ENCODE peak calls at places on chromosome 3, in six cellular contexts. J is IMR-90, D is prostate gland, E is esophagus muscularis mucosa, Y is endothelial cell of umbilical vein, V is lower leg skin. U is an unnamed sample.

GRCh38 chr3:53671192-53672021 is 174.8 kb downstream of the CHDH start:
- DNase-seq in D (no peak), Y (no peak), V (no peak), E (peak; percentile 64), J (no peak), U (no peak)

GRCh38 chr3:63911395-63911900 is 735 bp downstream of the SCAANT1 start:
- DNase-seq in V (no peak), Y (no peak), D (no peak), J (no peak), E (no peak), U (no peak)

GRCh38 chr3:49812916-49813496 is 747 bp downstream of the UBA7 start:
- DNase-seq in J (no peak), V (no peak), D (no peak), E (no peak), Y (no peak), U (peak; percentile 87)

GRCh38 chr3:56314842-56315241 is 153.4 kb downstream of the ERC2 start:
- DNase-seq in E (no peak), J (no peak), V (peak; percentile 41), Y (no peak), D (peak; percentile 60), U (peak; percentile 3)

GRCh38 chr3:186320862-186321568 is 41.0 kb downstream of the DGKG start:
- DNase-seq in E (peak; percentile 75), D (no peak), V (no peak), Y (no peak), J (peak; percentile 13), U (no peak)

GRCh38 chr3:53311882-53312281 is 35.5 kb downstream of the DCP1A start:
- DNase-seq in E (no peak), J (no peak), Y (no peak), D (no peak), V (no peak), U (no peak)

GRCh38 chr3:132456141-132456540 is 38.8 kb downstream of the DNAJC13 start:
- DNase-seq in E (no peak), Y (no peak), D (no peak), J (no peak), V (no peak), U (no peak)

GRCh38 chr3:40226636-40227035 is 82.9 kb upstream of the EIF1B start:
- DNase-seq in E (no peak), D (no peak), Y (no peak), V (no peak), J (no peak), U (no peak)

GRCh38 chr3:141802316-141803077 is 39.3 kb downstream of the GRK7 start:
- DNase-seq in Y (no peak), J (no peak), E (no peak), D (no peak), V (no peak), U (no peak)

GRCh38 chr3:50390523-50391177 is 31.3 kb upstream of the TMEM115 start:
- DNase-seq in V (no peak), D (peak; percentile 44), J (no peak), E (no peak), Y (peak; percentile 40), U (peak; percentile 94)

GRCh38 chr3:60954049-60954448 is 297.2 kb downstream of the FHIT start:
- DNase-seq in E (no peak), Y (peak; percentile 31), V (no peak), J (no peak), D (no peak), U (no peak)

GRCh38 chr3:183008799-183009198 is 28.5 kb upstream of the DCUN1D1 start:
- DNase-seq in J (peak; percentile 66), E (no peak), D (no peak), V (no peak), Y (no peak), U (no peak)

GRCh38 chr3:57068437-57069089 is 8.1 kb downstream of the SPATA12 start:
- DNase-seq in J (peak; percentile 61), V (peak; percentile 84), D (no peak), E (peak; percentile 93), Y (peak; percentile 66), U (peak; percentile 78)

GRCh38 chr3:120552184-120553020 is 43.7 kb upstream of the NDUFB4 start:
- DNase-seq in J (no peak), Y (no peak), E (peak; percentile 66), D (no peak), V (no peak), U (no peak)

GRCh38 chr3:139343895-139344856 is at the start of gene MRPS22:
- DNase-seq in J (peak; percentile 91), Y (peak; percentile 94), D (peak; percentile 83), V (peak; percentile 82), E (no peak), U (peak; percentile 87)

GRCh38 chr3:31029756-31030155 is 135.3 kb upstream of the GADL1 start:
- DNase-seq in Y (no peak), V (no peak), D (no peak), E (no peak), J (no peak), U (no peak)

GRCh38 chr3:30496496-30496966 is 109.9 kb upstream of the TGFBR2 start:
- DNase-seq in Y (no peak), D (no peak), E (no peak), J (peak; percentile 81), V (peak; percentile 53), U (no peak)

GRCh38 chr3:4680881-4681300 is 187.7 kb downstream of the ITPR1 start:
- DNase-seq in J (peak; percentile 29), E (no peak), D (no peak), Y (no peak), V (no peak), U (no peak)

GRCh38 chr3:146382386-146382785 is 87.0 kb downstream of the PLSCR2 start:
- DNase-seq in V (no peak), D (no peak), E (no peak), Y (peak; percentile 34), J (peak; percentile 33), U (no peak)

DNA sequence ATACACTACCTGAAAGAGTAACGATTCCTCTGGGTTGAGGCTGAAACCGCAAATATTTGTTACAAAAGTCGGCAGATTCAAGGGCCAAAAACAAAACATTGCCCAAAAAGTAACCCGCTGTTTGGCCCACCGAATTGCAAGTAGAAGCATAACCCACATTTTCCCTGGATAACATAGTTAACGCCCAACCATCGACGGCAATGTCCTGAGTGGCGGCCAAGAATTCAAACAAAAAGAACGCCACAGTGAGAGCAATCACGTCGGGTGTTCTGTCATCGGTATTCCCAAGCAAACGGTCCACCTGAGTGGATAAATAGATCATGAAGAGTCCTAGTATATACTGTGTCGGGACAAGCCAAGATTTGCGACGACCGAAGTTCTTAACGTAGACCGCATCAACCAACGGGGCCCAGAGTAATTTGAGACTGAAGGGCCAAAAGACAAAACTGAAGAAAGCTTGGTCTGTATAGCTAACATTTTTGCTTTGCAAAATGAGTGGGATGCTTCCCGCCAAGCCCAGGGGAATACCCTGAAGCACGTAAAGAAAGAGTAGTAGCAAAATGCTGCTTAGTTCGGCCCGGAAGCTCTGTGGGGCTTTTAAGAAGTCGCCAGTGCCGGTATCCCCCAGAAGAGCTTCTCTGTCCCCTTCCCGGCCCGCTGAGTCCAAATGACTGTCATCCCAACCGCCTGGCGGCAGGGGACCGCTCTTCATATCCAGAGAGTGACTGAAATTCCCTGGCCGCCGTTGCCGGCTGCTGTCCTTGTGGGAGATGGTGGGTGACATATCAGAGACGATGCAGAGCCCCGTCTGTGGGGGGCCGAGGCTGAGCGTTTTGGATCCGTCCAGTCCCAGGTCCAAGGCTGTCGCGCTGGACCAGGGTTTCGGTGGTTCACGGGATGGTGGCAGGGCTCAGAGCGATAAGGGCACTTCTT is 747 bp downstream of the SLC33A1 start:
- DNase-seq in D (peak; percentile 8), E (no peak), V (peak; percentile 28), J (peak; percentile 7), Y (no peak), U (peak; percentile 32)
- TF ChIP-seq CTCF in D (no peak), E (peak; percentile 5), V (no peak), J (no peak), Y (no peak), U (peak; percentile 7)

GRCh38 chr3:48469046-48469915 is 22.7 kb downstream of the ATRIP start:
- DNase-seq in V (no peak), Y (no peak), D (no peak), J (no peak), E (no peak), U (no peak)
- TF ChIP-seq POLR2A in V (no peak), Y (no peak), D (no peak), J (no peak), E (no peak), U (no peak)

GRCh38 chr3:9248232-9249191 is 934 bp downstream of the SRGAP3 start:
- DNase-seq in D (peak; percentile 63), E (no peak), J (no peak), Y (no peak), V (no peak), U (peak; percentile 47)

GRCh38 chr3:9249273-9250192 is at the start of gene SRGAP3:
- DNase-seq in E (peak; percentile 95), V (peak; percentile 89), J (peak; percentile 86), Y (peak; percentile 89), D (peak; percentile 91), U (peak; percentile 91)

GRCh38 chr3:9251055-9251786 is 1.8 kb upstream of the SRGAP3 start:
- DNase-seq in J (no peak), E (no peak), D (no peak), Y (no peak), V (no peak), U (peak; percentile 57)

GRCh38 chr3:9247361-9248231 is 1.9 kb downstream of the SRGAP3 start:
- DNase-seq in E (no peak), V (no peak), J (no peak), D (no peak), Y (no peak), U (peak; percentile 21)

DNA sequence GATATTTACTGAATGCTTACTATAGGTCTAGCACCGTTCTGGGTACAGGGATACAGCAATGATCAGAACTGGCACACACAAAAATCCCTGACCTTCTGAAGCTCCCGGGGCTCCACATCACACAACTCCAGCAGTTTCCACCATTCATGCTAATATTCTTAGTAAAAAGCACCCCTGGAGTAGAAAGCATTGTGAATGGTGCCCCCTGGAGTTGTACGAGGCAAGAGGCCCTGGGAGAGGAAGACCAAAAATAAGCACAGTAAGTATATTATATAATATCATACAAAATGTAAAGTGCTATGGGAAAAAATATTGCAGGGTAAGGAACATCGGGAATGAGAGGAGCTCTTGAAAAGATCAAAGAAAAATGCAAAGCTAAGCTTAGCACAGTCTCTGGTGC is 790 bp upstream of the SRGAP3 start:
- DNase-seq in J (no peak), D (no peak), Y (no peak), V (no peak), E (no peak), U (no peak)
- TF ChIP-seq CTCF in J (no peak), D (no peak), Y (no peak), V (no peak), E (no peak), U (no peak)

DNA sequence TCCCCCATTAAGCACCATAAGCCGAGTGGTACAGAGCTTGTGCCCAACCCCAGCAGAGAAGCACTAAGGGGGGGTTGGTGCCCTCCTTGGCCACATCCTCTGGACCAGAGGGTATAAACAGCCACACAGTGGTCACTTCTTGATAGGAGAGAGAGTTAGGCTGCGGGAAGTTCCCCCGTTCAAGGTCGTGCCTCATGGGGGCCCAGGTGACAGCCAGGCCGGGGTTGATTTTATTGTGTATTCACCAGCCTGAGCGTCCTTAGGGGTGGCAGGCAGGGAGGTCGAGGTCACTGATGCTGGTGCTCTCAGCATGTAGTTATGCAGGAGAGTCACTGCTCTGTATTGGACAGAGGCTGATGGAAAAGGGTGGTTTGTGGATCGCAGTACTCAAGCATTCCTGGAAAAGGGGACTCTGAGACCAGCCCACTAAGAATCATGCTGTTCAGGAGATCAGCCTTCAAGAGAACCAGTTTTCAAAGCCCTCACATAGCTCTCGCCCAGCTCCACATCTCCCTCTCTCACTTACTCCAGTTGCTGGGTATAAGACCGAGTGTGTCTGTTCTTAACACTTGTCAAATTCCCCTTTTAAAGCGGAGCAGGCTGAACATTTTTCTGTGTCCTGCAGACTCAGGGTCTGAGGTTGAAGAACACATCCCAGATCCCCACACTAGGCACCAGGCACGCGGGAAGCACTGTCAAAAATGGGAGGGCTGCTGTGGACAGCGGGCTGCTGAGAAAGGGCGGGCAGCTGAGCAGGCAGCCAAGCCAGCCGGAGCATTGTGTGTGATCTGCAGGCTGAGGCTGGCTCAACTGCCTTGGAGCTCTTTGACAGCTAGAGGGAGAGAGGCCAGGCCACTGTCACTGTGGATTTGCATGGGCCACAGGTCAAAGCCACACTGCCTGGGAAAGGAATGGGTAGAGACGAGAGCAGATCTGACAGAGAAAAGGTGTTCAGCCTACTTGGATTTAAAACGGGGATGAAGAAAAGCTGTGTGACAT is 279.3 kb upstream of the LRRFIP2 start:
- DNase-seq in Y (no peak), D (peak; percentile 42), E (peak; percentile 94), V (no peak), J (no peak), U (peak; percentile 82)
- TF ChIP-seq POLR2A in Y (no peak), D (no peak), E (no peak), V (no peak), J (no peak), U (peak; percentile 73)